ENCODE peak calls at places on chromosomes 1 and 21, in four cellular contexts. Y is IMR-90, C is H1, B is H9. N is an unnamed sample.

GRCh38 chr1:156124557-156125483 is 10.3 kb downstream of the LMNA start:
- DNase-seq in Y (no peak), C (no peak), B (peak), N (no peak)

GRCh38 chr1:102019530-102019929 is 22.8 kb upstream of the OLFM3 start:
- DNase-seq in Y (no peak), B (no peak), C (no peak), N (no peak)

GRCh38 chr1:26126321-26127084 is 14.9 kb downstream of the PDIK1L start:
- DNase-seq in Y (peak), B (no peak), C (no peak), N (peak)

GRCh38 chr1:14686701-14687100 is 88.2 kb downstream of the KAZN start:
- DNase-seq in Y (no peak), B (no peak), C (no peak), N (peak)

GRCh38 chr1:27142464-27142863 is 12.5 kb downstream of the SLC9A1 start:
- DNase-seq in B (peak), C (no peak), Y (no peak), N (peak)

GRCh38 chr21:33025471-33026298 is at the start of gene OLIG2:
- DNase-seq in C (peak), B (peak), Y (peak), N (peak)

GRCh38 chr1:87684194-87684593 is 355.5 kb downstream of the LMO4 start:
- DNase-seq in B (peak), Y (peak), C (no peak), N (peak)

GRCh38 chr1:234154320-234155251 is 218.7 kb upstream of the COA6 start:
- DNase-seq in B (peak), Y (peak), C (peak), N (peak)

GRCh38 chr21:45388011-45388521 is 16.9 kb upstream of the COL18A1 start:
- DNase-seq in Y (no peak), B (no peak), C (no peak), N (no peak)

GRCh38 chr1:199688133-199688676 is 339.3 kb upstream of the NR5A2 start:
- DNase-seq in C (no peak), Y (no peak), B (no peak), N (peak)

GRCh38 chr1:20183035-20183434 is 2.9 kb upstream of the UBXN10 start:
- DNase-seq in C (no peak), B (no peak), Y (no peak), N (no peak)

GRCh38 chr1:180928272-180929230 is 15.9 kb downstream of the KIAA1614 start:
- DNase-seq in Y (no peak), C (no peak), B (no peak), N (no peak)

GRCh38 chr1:62392951-62393350 is 43.9 kb upstream of the USP1 start:
- DNase-seq in Y (no peak), B (no peak), C (no peak), N (no peak)

GRCh38 chr1:151251656-151252470 is 2.7 kb upstream of the PSMD4 start:
- DNase-seq in C (no peak), Y (peak), B (peak), N (peak)

GRCh38 chr1:218742478-218743260 is 397.5 kb downstream of the TGFB2 start:
- DNase-seq in B (no peak), Y (no peak), C (no peak), N (peak)

GRCh38 chr1:233933339-233933738 is 28.9 kb downstream of the SLC35F3 start:
- DNase-seq in Y (no peak), B (no peak), C (no peak), N (no peak)

GRCh38 chr1:157218671-157219070 is 80.5 kb upstream of the ETV3 start:
- DNase-seq in Y (no peak), B (no peak), C (no peak), N (no peak)
- H3K56ac ChIP-seq in Y (no peak), B (no peak), C (no peak), N (no peak)

GRCh38 chr21:29177800-29178199 is 47.4 kb downstream of the MAP3K7CL start:
- DNase-seq in C (no peak), B (no peak), Y (no peak), N (no peak)

GRCh38 chr21:29178936-29179335 is 48.5 kb downstream of the MAP3K7CL start:
- DNase-seq in Y (no peak), B (no peak), C (no peak), N (no peak)

GRCh38 chr21:29175408-29176147 is 45.1 kb downstream of the MAP3K7CL start:
- DNase-seq in Y (peak), C (no peak), B (no peak), N (no peak)

GRCh38 chr21:29174607-29175013 is 44.2 kb downstream of the MAP3K7CL start:
- DNase-seq in Y (peak), B (no peak), C (no peak), N (no peak)

DNA sequence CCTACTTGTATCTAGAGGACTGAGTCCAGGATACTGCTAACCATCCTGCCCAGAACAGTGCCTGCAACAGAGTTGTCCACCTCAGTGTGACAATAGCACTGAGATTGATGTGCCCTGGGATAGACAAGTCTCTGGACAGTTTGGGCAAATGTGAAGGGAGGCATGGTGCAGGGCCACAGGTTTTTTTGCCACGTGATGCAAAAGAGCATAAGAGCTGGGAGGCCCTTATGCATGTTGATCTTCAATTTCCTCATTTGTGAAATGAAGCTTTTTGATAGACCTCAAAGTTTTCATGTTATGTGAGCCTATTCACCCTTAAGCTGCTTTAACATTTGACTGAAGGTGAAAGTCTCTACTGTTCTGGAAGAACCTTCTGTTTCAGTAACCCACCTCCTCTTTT is 46.3 kb downstream of the MAP3K7CL start:
- DNase-seq in C (no peak), B (no peak), Y (no peak), N (no peak)
- H2BK120ac ChIP-seq in C (no peak), B (no peak), Y (peak), N (no peak)

DNA sequence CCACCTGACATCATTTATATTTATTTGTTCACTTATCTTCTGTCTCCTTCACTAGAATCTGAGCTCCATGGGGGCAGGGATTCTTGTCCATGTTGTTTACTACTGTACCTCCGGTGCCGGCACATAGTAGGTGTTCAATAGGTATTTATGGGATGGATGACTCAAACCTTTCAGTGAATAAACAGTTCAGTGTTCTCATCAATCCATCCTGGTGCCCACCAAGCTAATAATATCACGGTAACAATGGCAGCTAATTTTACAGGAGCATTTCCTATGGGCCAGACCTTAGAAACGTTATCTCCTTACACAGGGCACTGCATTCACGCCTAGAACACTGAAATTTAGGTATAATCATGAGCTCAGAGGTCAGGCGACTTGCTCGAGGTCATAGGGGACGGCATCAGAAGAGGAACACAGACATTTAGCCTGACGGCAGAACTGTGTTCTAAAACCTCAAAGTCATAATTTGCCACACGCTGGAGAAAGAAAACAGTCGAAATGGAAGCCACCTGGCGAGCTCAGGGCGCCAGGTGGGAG is 1.3 kb upstream of the DRAXIN start:
- DNase-seq in Y (no peak), C (no peak), B (no peak), N (no peak)
- H3K56ac ChIP-seq in Y (no peak), C (peak), B (peak), N (peak)

DNA sequence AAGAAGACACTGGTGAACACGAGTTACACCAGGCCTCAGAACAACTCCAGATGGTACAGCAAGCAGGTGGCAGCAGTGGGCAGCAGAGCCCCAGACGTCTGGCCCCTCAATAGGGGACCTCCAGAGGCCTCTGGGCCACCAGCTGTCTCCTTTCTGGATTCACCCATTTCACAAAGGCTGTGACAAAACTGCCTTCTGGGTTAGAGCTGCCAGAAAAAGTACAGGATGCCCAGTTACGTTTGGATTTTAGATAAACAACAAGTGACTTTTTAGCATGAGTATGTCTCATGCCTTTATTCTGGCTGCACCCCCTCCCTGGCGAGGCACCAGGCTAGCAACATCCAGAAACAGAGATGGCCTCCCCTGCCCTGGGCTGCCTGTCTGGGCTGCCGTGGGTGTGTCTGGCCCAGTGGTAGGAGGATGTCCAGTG is 30.1 kb downstream of the ITPKB start:
- DNase-seq in Y (peak), C (no peak), B (no peak), N (no peak)
- H2BK120ac ChIP-seq in Y (peak), C (no peak), B (no peak), N (no peak)

DNA sequence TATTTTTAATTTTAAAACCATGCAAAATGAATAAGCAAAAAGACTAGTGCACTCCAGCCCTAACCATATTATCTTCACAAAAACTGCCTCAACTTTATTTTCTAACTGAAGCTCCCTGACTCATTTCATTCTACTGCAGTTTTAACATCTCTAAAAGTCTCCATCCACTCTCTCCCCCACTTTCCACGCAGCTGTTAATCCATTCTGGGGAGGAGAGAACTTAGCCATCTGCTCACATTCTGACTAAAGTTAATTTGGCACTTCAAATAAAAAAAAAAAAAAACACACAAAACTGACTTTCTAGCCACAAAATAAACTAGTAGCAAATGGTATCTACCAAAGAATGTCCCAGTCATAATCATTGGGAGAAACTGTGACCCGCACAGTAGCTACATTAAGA is 5.4 kb upstream of the MYBPHL start:
- DNase-seq in B (no peak), Y (no peak), C (no peak), N (no peak)
- H3K56ac ChIP-seq in B (no peak), Y (no peak), C (no peak), N (no peak)

DNA sequence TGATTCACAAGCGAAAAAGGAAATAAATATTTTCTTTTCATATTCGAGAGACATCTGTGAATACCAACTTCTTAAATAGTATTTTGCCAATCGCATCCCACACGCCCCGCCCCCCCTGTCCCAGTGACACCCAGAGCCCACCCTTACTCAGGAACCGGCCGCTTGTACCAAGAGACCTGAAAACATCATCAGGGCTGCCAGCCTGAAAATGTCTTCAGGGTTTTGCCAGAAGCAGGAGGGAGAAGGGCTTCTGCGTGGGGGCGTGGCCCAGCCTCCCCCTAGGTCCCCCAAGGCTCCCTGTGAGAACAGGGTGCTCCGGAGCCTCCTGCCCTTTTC is 126.4 kb downstream of the PRDM16 start:
- DNase-seq in Y (no peak), B (no peak), C (no peak), N (no peak)
- H2BK120ac ChIP-seq in Y (no peak), B (no peak), C (no peak), N (no peak)

N was measured in mesendoderm.